ENCODE peak calls at places on chromosomes 2 and 18, in six cellular contexts. J is GM23338; T is CD8-positive, alpha-beta memory T cell; Y is LoVo; I is GM03348; G is iris pigment epithelial cell. V is an unnamed sample.

GRCh38 chr2:130819226-130819914 is 17.3 kb upstream of the ARHGEF4 start:
- DNase-seq in J (no peak), T (no peak), Y (no peak), I (no peak), G (no peak), V (no peak)

GRCh38 chr2:128450211-128451015 is 131.7 kb upstream of the HS6ST1 start:
- DNase-seq in J (no peak), T (peak; percentile 26), Y (no peak), I (no peak), G (no peak), V (peak; percentile 29)

GRCh38 chr18:63258749-63259580 is 60.6 kb downstream of the BCL2 start:
- DNase-seq in J (no peak), T (no peak), Y (no peak), I (no peak), G (no peak), V (no peak)

GRCh38 chr2:88181511-88181910 is 11.4 kb downstream of the THNSL2 start:
- DNase-seq in J (no peak), T (no peak), Y (no peak), I (no peak), G (peak; percentile 65), V (no peak)

GRCh38 chr18:27184115-27185024 is 738 bp downstream of the CHST9 start:
- DNase-seq in J (peak; percentile 75), T (no peak), Y (no peak), I (peak; percentile 7), G (no peak), V (no peak)

GRCh38 chr2:85503168-85503610 is 35.8 kb upstream of the MAT2A start:
- DNase-seq in J (no peak), T (no peak), Y (peak; percentile 71), I (no peak), G (no peak), V (no peak)

GRCh38 chr2:84807063-84807485 is 73.8 kb downstream of the TRABD2A start:
- DNase-seq in J (no peak), T (no peak), Y (peak; percentile 69), I (peak; percentile 89), G (peak; percentile 99), V (no peak)

GRCh38 chr2:1282552-1282951 is 130.7 kb upstream of the TPO start:
- DNase-seq in J (peak; percentile 46), T (no peak), Y (no peak), I (no peak), G (no peak), V (no peak)

GRCh38 chr2:71856709-71857525 is 290.7 kb downstream of the CYP26B1 start:
- DNase-seq in J (peak; percentile 46), T (no peak), Y (no peak), I (no peak), G (no peak), V (no peak)

GRCh38 chr2:136118819-136119716 is 1.1 kb upstream of the CXCR4 start:
- DNase-seq in J (peak; percentile 49), T (peak; percentile 96), Y (no peak), I (no peak), G (no peak), V (peak; percentile 77)

GRCh38 chr2:177489719-177490301 is 97.2 kb downstream of the AGPS start:
- DNase-seq in J (peak; percentile 68), T (no peak), Y (no peak), I (peak; percentile 54), G (peak; percentile 27), V (peak; percentile 75)